ENCODE peak calls at places on chromosomes 13 and 19, in eight cellular contexts. M is lower leg skin, E is adrenal gland, O is brain microvascular endothelial cell, B is left kidney, P is NCI-H2107, S is HTR-8/SVneo, U is RWPE1. F is an unnamed sample.

GRCh38 chr19:52535831-52536800 is 8.6 kb downstream of the ZNF808 start:
- DNase-seq in E (peak; percentile 84), S (no peak), U (peak; percentile 54), O (peak; percentile 66), P (no peak), B (peak; percentile 95), M (peak; percentile 83), F (peak; percentile 82)

GRCh38 chr19:34732548-34733255 is 1.3 kb upstream of the ZNF181 start:
- DNase-seq in P (no peak), U (no peak), M (no peak), S (no peak), B (peak; percentile 69), O (no peak), E (no peak), F (no peak)

GRCh38 chr19:35062942-35063341 is 21.4 kb downstream of the HPN start:
- DNase-seq in U (no peak), B (no peak), E (no peak), O (no peak), M (no peak), P (no peak), S (no peak), F (no peak)

GRCh38 chr13:74920945-74921725 is 560.8 kb downstream of the TBC1D4 start:
- DNase-seq in U (no peak), E (no peak), M (no peak), O (no peak), S (no peak), B (no peak), P (no peak), F (no peak)

GRCh38 chr19:39823693-39824092 is 10.3 kb downstream of the DYRK1B start:
- DNase-seq in B (peak; percentile 78), P (no peak), M (no peak), U (no peak), E (no peak), O (no peak), S (no peak), F (no peak)

GRCh38 chr13:62130016-62130970 is 714.6 kb upstream of the PCDH20 start:
- DNase-seq in B (peak; percentile 45), O (no peak), M (no peak), P (no peak), U (no peak), S (no peak), E (no peak), F (no peak)

GRCh38 chr13:58792854-58793253 is 1161.3 kb downstream of the PCDH17 start:
- DNase-seq in E (no peak), U (no peak), S (no peak), M (no peak), B (no peak), O (no peak), P (no peak), F (no peak)

GRCh38 chr19:19098703-19099632 is 35.2 kb downstream of the SLC25A42 start:
- DNase-seq in B (no peak), M (no peak), S (no peak), E (peak; percentile 50), O (no peak), U (no peak), P (no peak), F (no peak)

GRCh38 chr19:33795370-33796163 is 1.1 kb upstream of the KCTD15 start:
- DNase-seq in M (peak; percentile 63), S (peak; percentile 82), P (no peak), O (peak; percentile 57), U (peak; percentile 82), E (peak; percentile 52), B (peak; percentile 97), F (no peak)